ENCODE peak calls at places on chromosomes 2 and 18, in four cellular contexts. One of them, this sample, is unnamed.

GRCh38 chr2:74413001-74413698 is 8.3 kb downstream of the C2orf81 start:
- DNase-seq in left lobe of liver: no peak
- DNase-seq in Kasumi-1: peak; percentile 39
- DNase-seq in stomach: peak; percentile 47
- DNase-seq in this sample: no peak

GRCh38 chr2:159462201-159462785 is 154.1 kb downstream of the BAZ2B start:
- DNase-seq in stomach: no peak
- DNase-seq in left lobe of liver: no peak
- DNase-seq in Kasumi-1: no peak
- DNase-seq in this sample: no peak

GRCh38 chr2:195477248-195477995 is 179.6 kb upstream of the SLC39A10 start:
- DNase-seq in Kasumi-1: no peak
- DNase-seq in left lobe of liver: no peak
- DNase-seq in stomach: no peak
- DNase-seq in this sample: no peak

GRCh38 chr2:99488587-99488998 is 1.2 kb downstream of the REV1 start:
- DNase-seq in Kasumi-1: peak; percentile 44
- DNase-seq in stomach: no peak
- DNase-seq in left lobe of liver: no peak
- DNase-seq in this sample: no peak

GRCh38 chr2:47645246-47645645 is 137.7 kb upstream of the MSH6 start:
- DNase-seq in left lobe of liver: no peak
- DNase-seq in stomach: no peak
- DNase-seq in Kasumi-1: no peak
- DNase-seq in this sample: no peak

GRCh38 chr18:78241535-78242306 is 737.9 kb upstream of the SALL3 start:
- DNase-seq in stomach: no peak
- DNase-seq in Kasumi-1: no peak
- DNase-seq in left lobe of liver: no peak
- DNase-seq in this sample: no peak

GRCh38 chr2:148044322-148044721 is 23.4 kb downstream of the MBD5 start:
- DNase-seq in Kasumi-1: no peak
- DNase-seq in stomach: no peak
- DNase-seq in left lobe of liver: no peak
- DNase-seq in this sample: no peak

GRCh38 chr2:120825370-120826259 is 89.9 kb downstream of the GLI2 start:
- DNase-seq in left lobe of liver: no peak
- DNase-seq in Kasumi-1: no peak
- DNase-seq in stomach: no peak
- DNase-seq in this sample: peak; percentile 38

GRCh38 chr18:48920408-48921038 is 30.2 kb downstream of the SMAD7 start:
- DNase-seq in left lobe of liver: no peak
- DNase-seq in Kasumi-1: no peak
- DNase-seq in stomach: no peak
- DNase-seq in this sample: no peak

GRCh38 chr18:78006805-78007204 is 757.2 kb downstream of the GALR1 start:
- DNase-seq in stomach: no peak
- DNase-seq in left lobe of liver: no peak
- DNase-seq in Kasumi-1: no peak
- DNase-seq in this sample: no peak

GRCh38 chr2:79947751-79948150 is 356.8 kb downstream of the LRRTM1 start:
- DNase-seq in Kasumi-1: no peak
- DNase-seq in left lobe of liver: no peak
- DNase-seq in stomach: no peak
- DNase-seq in this sample: no peak

GRCh38 chr2:190649035-190649797 is at the start of gene NAB1:
- DNase-seq in left lobe of liver: peak; percentile 69
- DNase-seq in Kasumi-1: peak; percentile 80
- DNase-seq in stomach: peak; percentile 45
- DNase-seq in this sample: peak; percentile 40

GRCh38 chr2:62195421-62196277 is at the start of gene B3GNT2:
- DNase-seq in stomach: peak; percentile 86
- DNase-seq in left lobe of liver: peak; percentile 87
- DNase-seq in Kasumi-1: peak; percentile 72
- DNase-seq in this sample: peak; percentile 68

GRCh38 chr2:237296756-237297155 is 117.2 kb downstream of the COL6A3 start:
- DNase-seq in Kasumi-1: no peak
- DNase-seq in left lobe of liver: no peak
- DNase-seq in stomach: no peak
- DNase-seq in this sample: no peak

GRCh38 chr2:43129676-43130547 is 96.5 kb downstream of the ZFP36L2 start:
- DNase-seq in stomach: peak; percentile 44
- DNase-seq in left lobe of liver: no peak
- DNase-seq in Kasumi-1: no peak
- DNase-seq in this sample: no peak

GRCh38 chr2:18740428-18740827 is 151.1 kb upstream of the NT5C1B start:
- DNase-seq in stomach: no peak
- DNase-seq in left lobe of liver: no peak
- DNase-seq in Kasumi-1: no peak
- DNase-seq in this sample: no peak

GRCh38 chr2:171084128-171084527 is 76.6 kb downstream of the TLK1 start:
- DNase-seq in Kasumi-1: no peak
- DNase-seq in stomach: no peak
- DNase-seq in left lobe of liver: no peak
- DNase-seq in this sample: no peak

GRCh38 chr2:197571622-197572271 is 55.9 kb downstream of the MOB4 start:
- DNase-seq in Kasumi-1: no peak
- DNase-seq in stomach: no peak
- DNase-seq in left lobe of liver: no peak
- DNase-seq in this sample: no peak

GRCh38 chr2:104844813-104845551 is 8.9 kb upstream of the POU3F3 start:
- DNase-seq in left lobe of liver: no peak
- DNase-seq in stomach: no peak
- DNase-seq in Kasumi-1: no peak
- DNase-seq in this sample: no peak

GRCh38 chr2:176324862-176325261 is 55.6 kb downstream of the MTX2 start:
- DNase-seq in stomach: no peak
- DNase-seq in left lobe of liver: no peak
- DNase-seq in Kasumi-1: no peak
- DNase-seq in this sample: no peak

GRCh38 chr2:29698216-29698615 is 223.2 kb downstream of the ALK start:
- DNase-seq in left lobe of liver: no peak
- DNase-seq in stomach: no peak
- DNase-seq in Kasumi-1: no peak
- DNase-seq in this sample: no peak

GRCh38 chr2:236236559-236237450 is 27.4 kb downstream of the ASB18 start:
- DNase-seq in left lobe of liver: no peak
- DNase-seq in stomach: no peak
- DNase-seq in Kasumi-1: no peak
- DNase-seq in this sample: no peak

GRCh38 chr2:145916799-145917198 is 1396.9 kb upstream of the ZEB2 start:
- DNase-seq in stomach: no peak
- DNase-seq in left lobe of liver: no peak
- DNase-seq in Kasumi-1: no peak
- DNase-seq in this sample: no peak

GRCh38 chr2:8833863-8834262 is 3.5 kb downstream of the KIDINS220 start:
- DNase-seq in stomach: no peak
- DNase-seq in Kasumi-1: no peak
- DNase-seq in left lobe of liver: no peak
- DNase-seq in this sample: no peak

GRCh38 chr2:233965032-233965614 is 48.0 kb downstream of the TRPM8 start:
- DNase-seq in stomach: no peak
- DNase-seq in Kasumi-1: no peak
- DNase-seq in left lobe of liver: no peak
- DNase-seq in this sample: peak; percentile 11

GRCh38 chr18:50563376-50563775 is 3.5 kb downstream of the MAPK4 start:
- DNase-seq in left lobe of liver: no peak
- DNase-seq in Kasumi-1: no peak
- DNase-seq in stomach: no peak
- DNase-seq in this sample: no peak

GRCh38 chr18:45083456-45083855 is 402.8 kb downstream of the SETBP1 start:
- DNase-seq in stomach: no peak
- DNase-seq in left lobe of liver: no peak
- DNase-seq in Kasumi-1: no peak
- DNase-seq in this sample: no peak

GRCh38 chr18:41745166-41746049 is 209.6 kb upstream of the PIK3C3 start:
- DNase-seq in left lobe of liver: peak; percentile 62
- DNase-seq in stomach: peak; percentile 61
- DNase-seq in Kasumi-1: peak; percentile 79
- DNase-seq in this sample: peak; percentile 30

GRCh38 chr18:79988925-79989361 is 580 bp upstream of the TXNL4A start:
- DNase-seq in stomach: peak; percentile 40
- DNase-seq in left lobe of liver: no peak
- DNase-seq in Kasumi-1: peak; percentile 51
- DNase-seq in this sample: peak; percentile 17

GRCh38 chr2:239734436-239735005 is 290.6 kb downstream of the NDUFA10 start:
- DNase-seq in stomach: no peak
- DNase-seq in left lobe of liver: no peak
- DNase-seq in Kasumi-1: no peak
- DNase-seq in this sample: no peak

This sample was measured in T1000.